ENCODE peak calls at places on chromosomes 12 and 14, in six cellular contexts. O, P, F, Z, V and M are unnamed samples.
A peak's percentile ranks its signal among the peaks of the same experiment; 100 is the strongest.

GRCh38 chr14:59262717-59263469 is 74.4 kb downstream of the DAAM1 start:
- DNase-seq in O (no peak), F (no peak), Z (no peak), P (no peak), V (peak; percentile 6), M (no peak)

GRCh38 chr12:3216726-3217682 is 139.8 kb downstream of the TSPAN9 start:
- DNase-seq in P (no peak), F (no peak), Z (no peak), O (peak; percentile 29), V (no peak), M (no peak)

GRCh38 chr14:68723808-68724268 is 69.0 kb downstream of the ZFP36L1 start:
- DNase-seq in Z (no peak), P (no peak), F (no peak), V (no peak), O (no peak), M (peak; percentile 18)

GRCh38 chr12:107545737-107546363 is 139.7 kb upstream of the PWP1 start:
- DNase-seq in Z (no peak), V (no peak), F (no peak), P (no peak), O (no peak), M (no peak)

GRCh38 chr12:132356686-132357622 is 27.6 kb upstream of the GALNT9 start:
- DNase-seq in O (peak; percentile 8), V (peak; percentile 23), F (no peak), Z (peak; percentile 10), P (peak; percentile 59), M (no peak)

GRCh38 chr12:2334291-2335088 is 281.7 kb downstream of the CACNA1C start:
- DNase-seq in V (peak; percentile 24), O (no peak), Z (no peak), F (no peak), P (no peak), M (no peak)

GRCh38 chr12:48157889-48158370 is 615 bp upstream of the ASB8 start:
- DNase-seq in Z (no peak), F (no peak), O (no peak), V (peak; percentile 23), P (no peak), M (no peak)

GRCh38 chr12:69241444-69242092 is 2.2 kb downstream of the CPSF6 start:
- DNase-seq in Z (no peak), F (no peak), V (peak; percentile 31), P (no peak), O (no peak), M (no peak)

GRCh38 chr12:109020750-109021380 is at the start of gene SVOP:
- DNase-seq in F (peak; percentile 85), O (peak; percentile 5), P (peak; percentile 78), Z (peak; percentile 34), V (peak; percentile 80), M (peak; percentile 90)

GRCh38 chr12:79420146-79420618 is 270.6 kb downstream of the PAWR start:
- DNase-seq in Z (peak; percentile 72), F (peak; percentile 24), P (no peak), O (peak; percentile 92), V (no peak), M (no peak)

GRCh38 chr12:27462151-27462694 is 15.7 kb downstream of the SMCO2 start:
- DNase-seq in V (no peak), Z (no peak), F (no peak), O (peak; percentile 44), P (no peak), M (no peak)

GRCh38 chr12:101931498-101932326 is 54.3 kb downstream of the DRAM1 start:
- DNase-seq in F (no peak), V (no peak), Z (no peak), P (no peak), O (no peak), M (no peak)